ENCODE peak calls at places on chromosome 4, in ten cellular contexts. One of them, this sample, is unnamed.

GRCh38 chr4:20652226-20652836 is 47.9 kb upstream of the PACRGL start:
- DNase-seq in HCT116: no peak
- DNase-seq in kidney: no peak
- DNase-seq in K562: no peak
- DNase-seq in Karpas-422: peak
- DNase-seq in astrocyte: no peak
- DNase-seq in endothelial cell of umbilical vein: no peak
- DNase-seq in mesenchymal stem cell: no peak
- DNase-seq in MM.1S: peak
- DNase-seq in endodermal cell: no peak
- DNase-seq in this sample: no peak

GRCh38 chr4:144557404-144557803 is 88.6 kb upstream of the HHIP start:
- DNase-seq in MM.1S: no peak
- DNase-seq in astrocyte: no peak
- DNase-seq in Karpas-422: no peak
- DNase-seq in HCT116: no peak
- DNase-seq in K562: no peak
- DNase-seq in mesenchymal stem cell: no peak
- DNase-seq in kidney: no peak
- DNase-seq in endothelial cell of umbilical vein: peak
- DNase-seq in endodermal cell: no peak
- DNase-seq in this sample: peak

GRCh38 chr4:76012388-76012801 is 5.1 kb upstream of the CXCL9 start:
- DNase-seq in HCT116: no peak
- DNase-seq in K562: no peak
- DNase-seq in endodermal cell: no peak
- DNase-seq in kidney: no peak
- DNase-seq in MM.1S: no peak
- DNase-seq in Karpas-422: no peak
- DNase-seq in endothelial cell of umbilical vein: peak
- DNase-seq in astrocyte: peak
- DNase-seq in mesenchymal stem cell: peak
- DNase-seq in this sample: peak

GRCh38 chr4:124070688-124071484 is 641.6 kb downstream of the ANKRD50 start:
- DNase-seq in astrocyte: no peak
- DNase-seq in MM.1S: no peak
- DNase-seq in K562: no peak
- DNase-seq in mesenchymal stem cell: no peak
- DNase-seq in kidney: no peak
- DNase-seq in Karpas-422: peak
- DNase-seq in HCT116: no peak
- DNase-seq in endothelial cell of umbilical vein: no peak
- DNase-seq in endodermal cell: no peak
- DNase-seq in this sample: no peak

GRCh38 chr4:158739600-158739999 is 16.4 kb upstream of the PPID start:
- DNase-seq in astrocyte: no peak
- DNase-seq in kidney: no peak
- DNase-seq in endothelial cell of umbilical vein: no peak
- DNase-seq in Karpas-422: no peak
- DNase-seq in K562: no peak
- DNase-seq in MM.1S: no peak
- DNase-seq in mesenchymal stem cell: no peak
- DNase-seq in endodermal cell: no peak
- DNase-seq in HCT116: no peak
- DNase-seq in this sample: no peak

GRCh38 chr4:52250124-52250523 is 199.0 kb downstream of the SPATA18 start:
- DNase-seq in kidney: no peak
- DNase-seq in astrocyte: no peak
- DNase-seq in Karpas-422: peak
- DNase-seq in MM.1S: no peak
- DNase-seq in endothelial cell of umbilical vein: no peak
- DNase-seq in mesenchymal stem cell: no peak
- DNase-seq in endodermal cell: no peak
- DNase-seq in HCT116: no peak
- DNase-seq in K562: no peak
- DNase-seq in this sample: peak

GRCh38 chr4:73142995-73143547 is 73.6 kb upstream of the COX18 start:
- DNase-seq in kidney: no peak
- DNase-seq in endodermal cell: no peak
- DNase-seq in Karpas-422: no peak
- DNase-seq in astrocyte: no peak
- DNase-seq in MM.1S: peak
- DNase-seq in mesenchymal stem cell: peak
- DNase-seq in endothelial cell of umbilical vein: peak
- DNase-seq in HCT116: no peak
- DNase-seq in K562: no peak
- DNase-seq in this sample: peak

GRCh38 chr4:40486534-40486933 is 143.1 kb downstream of the RBM47 start:
- DNase-seq in astrocyte: peak
- DNase-seq in K562: no peak
- DNase-seq in kidney: no peak
- DNase-seq in mesenchymal stem cell: peak
- DNase-seq in Karpas-422: no peak
- DNase-seq in HCT116: no peak
- DNase-seq in endodermal cell: no peak
- DNase-seq in endothelial cell of umbilical vein: no peak
- DNase-seq in MM.1S: no peak
- DNase-seq in this sample: peak

GRCh38 chr4:26857278-26858034 is 3.2 kb upstream of the STIM2 start:
- DNase-seq in astrocyte: peak
- DNase-seq in endodermal cell: peak
- DNase-seq in Karpas-422: peak
- DNase-seq in K562: peak
- DNase-seq in kidney: peak
- DNase-seq in endothelial cell of umbilical vein: peak
- DNase-seq in mesenchymal stem cell: peak
- DNase-seq in HCT116: peak
- DNase-seq in MM.1S: peak
- DNase-seq in this sample: peak

GRCh38 chr4:55184600-55185523 is 59.5 kb upstream of the KDR start:
- DNase-seq in endodermal cell: peak
- DNase-seq in K562: peak
- DNase-seq in endothelial cell of umbilical vein: no peak
- DNase-seq in MM.1S: peak
- DNase-seq in astrocyte: peak
- DNase-seq in Karpas-422: peak
- DNase-seq in HCT116: peak
- DNase-seq in mesenchymal stem cell: peak
- DNase-seq in kidney: peak
- DNase-seq in this sample: peak

GRCh38 chr4:126172126-126172525 is 857.4 kb downstream of the FAT4 start:
- DNase-seq in K562: no peak
- DNase-seq in MM.1S: no peak
- DNase-seq in HCT116: no peak
- DNase-seq in endodermal cell: no peak
- DNase-seq in kidney: no peak
- DNase-seq in mesenchymal stem cell: no peak
- DNase-seq in endothelial cell of umbilical vein: no peak
- DNase-seq in Karpas-422: no peak
- DNase-seq in astrocyte: no peak
- DNase-seq in this sample: no peak

GRCh38 chr4:1531683-1532548 is 125.7 kb upstream of the NKX1-1 start:
- DNase-seq in K562: no peak
- DNase-seq in MM.1S: no peak
- DNase-seq in mesenchymal stem cell: no peak
- DNase-seq in kidney: peak
- DNase-seq in endodermal cell: no peak
- DNase-seq in astrocyte: no peak
- DNase-seq in HCT116: no peak
- DNase-seq in endothelial cell of umbilical vein: no peak
- DNase-seq in Karpas-422: no peak
- DNase-seq in this sample: no peak

GRCh38 chr4:143071351-143071750 is 113.4 kb upstream of the USP38 start:
- DNase-seq in K562: no peak
- DNase-seq in endothelial cell of umbilical vein: no peak
- DNase-seq in Karpas-422: no peak
- DNase-seq in mesenchymal stem cell: no peak
- DNase-seq in HCT116: no peak
- DNase-seq in kidney: no peak
- DNase-seq in astrocyte: no peak
- DNase-seq in endodermal cell: no peak
- DNase-seq in MM.1S: no peak
- DNase-seq in this sample: no peak

GRCh38 chr4:85940131-85940530 is 419.7 kb downstream of the MAPK10 start:
- DNase-seq in kidney: no peak
- DNase-seq in HCT116: no peak
- DNase-seq in endothelial cell of umbilical vein: no peak
- DNase-seq in MM.1S: no peak
- DNase-seq in endodermal cell: no peak
- DNase-seq in mesenchymal stem cell: no peak
- DNase-seq in Karpas-422: no peak
- DNase-seq in K562: no peak
- DNase-seq in astrocyte: no peak
- DNase-seq in this sample: no peak

GRCh38 chr4:13267091-13267490 is 217.0 kb downstream of the RAB28 start:
- DNase-seq in mesenchymal stem cell: peak
- DNase-seq in MM.1S: no peak
- DNase-seq in HCT116: no peak
- DNase-seq in endothelial cell of umbilical vein: no peak
- DNase-seq in astrocyte: peak
- DNase-seq in Karpas-422: no peak
- DNase-seq in kidney: no peak
- DNase-seq in K562: no peak
- DNase-seq in endodermal cell: no peak
- DNase-seq in this sample: no peak

GRCh38 chr4:64341711-64342110 is 67.5 kb downstream of the TECRL start:
- DNase-seq in mesenchymal stem cell: no peak
- DNase-seq in K562: no peak
- DNase-seq in endothelial cell of umbilical vein: no peak
- DNase-seq in astrocyte: no peak
- DNase-seq in endodermal cell: no peak
- DNase-seq in MM.1S: peak
- DNase-seq in Karpas-422: no peak
- DNase-seq in HCT116: no peak
- DNase-seq in kidney: no peak
- DNase-seq in this sample: no peak

GRCh38 chr4:119040711-119041185 is 94.9 kb upstream of the MYOZ2 start:
- DNase-seq in endodermal cell: peak
- DNase-seq in Karpas-422: no peak
- DNase-seq in MM.1S: no peak
- DNase-seq in mesenchymal stem cell: peak
- DNase-seq in HCT116: no peak
- DNase-seq in kidney: no peak
- DNase-seq in endothelial cell of umbilical vein: no peak
- DNase-seq in K562: no peak
- DNase-seq in astrocyte: peak
- DNase-seq in this sample: peak

GRCh38 chr4:157221895-157222763 is 1.6 kb downstream of the GRIA2 start:
- DNase-seq in endodermal cell: peak
- DNase-seq in endothelial cell of umbilical vein: peak
- DNase-seq in Karpas-422: no peak
- DNase-seq in kidney: peak
- DNase-seq in astrocyte: peak
- DNase-seq in mesenchymal stem cell: no peak
- DNase-seq in HCT116: no peak
- DNase-seq in K562: no peak
- DNase-seq in MM.1S: no peak
- DNase-seq in this sample: peak

GRCh38 chr4:3135155-3136011 is 60.9 kb downstream of the HTT start:
- DNase-seq in Karpas-422: no peak
- DNase-seq in astrocyte: no peak
- DNase-seq in endodermal cell: no peak
- DNase-seq in kidney: no peak
- DNase-seq in K562: no peak
- DNase-seq in endothelial cell of umbilical vein: peak
- DNase-seq in MM.1S: peak
- DNase-seq in mesenchymal stem cell: peak
- DNase-seq in HCT116: no peak
- DNase-seq in this sample: peak
- H3K9ac ChIP-seq in Karpas-422: no peak
- H3K9ac ChIP-seq in astrocyte: no peak
- H3K9ac ChIP-seq in endodermal cell: no peak
- H3K9ac ChIP-seq in kidney: no peak
- H3K9ac ChIP-seq in K562: no peak
- H3K9ac ChIP-seq in endothelial cell of umbilical vein: no peak
- H3K9ac ChIP-seq in MM.1S: no peak
- H3K9ac ChIP-seq in mesenchymal stem cell: peak
- H3K9ac ChIP-seq in HCT116: no peak
- H3K9ac ChIP-seq in this sample: peak

DNA sequence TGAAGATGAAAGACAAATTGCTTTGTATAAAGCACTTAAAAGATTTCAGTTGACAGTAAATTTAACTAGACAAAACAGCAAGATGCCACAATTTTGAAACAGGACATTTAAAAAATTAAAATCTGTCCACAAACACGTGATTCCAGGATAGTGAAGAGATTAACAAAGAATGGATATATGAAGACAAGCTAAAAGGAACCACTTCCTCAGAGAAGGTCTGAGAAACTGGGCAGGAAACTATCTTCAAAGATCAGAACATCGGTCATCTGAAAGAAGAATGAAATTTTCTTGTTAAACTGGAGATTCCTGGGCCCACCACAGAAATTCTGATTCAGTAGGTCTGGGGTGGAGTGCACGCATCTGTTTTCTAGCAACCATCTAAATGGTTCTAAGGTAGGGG is 1.4 kb downstream of the RWDD4 start:
- DNase-seq in astrocyte: no peak
- DNase-seq in endothelial cell of umbilical vein: no peak
- DNase-seq in K562: peak
- DNase-seq in Karpas-422: no peak
- DNase-seq in endodermal cell: no peak
- DNase-seq in mesenchymal stem cell: no peak
- DNase-seq in HCT116: no peak
- DNase-seq in kidney: no peak
- DNase-seq in MM.1S: no peak
- DNase-seq in this sample: no peak
- H3K4me3 ChIP-seq in astrocyte: peak
- H3K4me3 ChIP-seq in endothelial cell of umbilical vein: no peak
- H3K4me3 ChIP-seq in K562: peak
- H3K4me3 ChIP-seq in Karpas-422: peak
- H3K4me3 ChIP-seq in endodermal cell: peak
- H3K4me3 ChIP-seq in mesenchymal stem cell: no peak
- H3K4me3 ChIP-seq in HCT116: peak
- H3K4me3 ChIP-seq in kidney: peak
- H3K4me3 ChIP-seq in MM.1S: peak
- H3K4me3 ChIP-seq in this sample: peak

DNA sequence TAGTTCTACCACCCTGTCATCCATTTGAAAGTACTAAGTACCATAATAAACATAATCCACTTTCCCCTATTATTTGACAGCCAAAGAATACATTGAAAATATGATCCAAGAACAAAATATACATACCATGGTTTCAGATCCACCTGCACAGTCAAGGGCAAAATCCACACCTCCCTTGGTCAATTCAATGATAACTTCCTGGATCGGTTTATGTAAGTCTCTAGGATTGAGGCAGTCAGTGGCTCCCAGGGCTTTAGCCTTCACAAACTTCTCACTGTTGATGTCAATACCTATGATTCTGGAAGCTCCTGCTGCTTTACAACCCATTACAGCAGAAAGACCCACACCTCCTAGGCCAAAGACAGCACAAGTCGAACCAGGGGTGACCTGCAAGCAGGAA is 12.7 kb downstream of the ADH4 start:
- DNase-seq in HCT116: no peak
- DNase-seq in K562: no peak
- DNase-seq in endodermal cell: no peak
- DNase-seq in astrocyte: no peak
- DNase-seq in endothelial cell of umbilical vein: no peak
- DNase-seq in kidney: no peak
- DNase-seq in mesenchymal stem cell: no peak
- DNase-seq in MM.1S: no peak
- DNase-seq in Karpas-422: no peak
- DNase-seq in this sample: no peak
- H3K9ac ChIP-seq in HCT116: no peak
- H3K9ac ChIP-seq in K562: no peak
- H3K9ac ChIP-seq in endodermal cell: no peak
- H3K9ac ChIP-seq in astrocyte: no peak
- H3K9ac ChIP-seq in endothelial cell of umbilical vein: no peak
- H3K9ac ChIP-seq in kidney: no peak
- H3K9ac ChIP-seq in mesenchymal stem cell: no peak
- H3K9ac ChIP-seq in MM.1S: no peak
- H3K9ac ChIP-seq in Karpas-422: no peak
- H3K9ac ChIP-seq in this sample: no peak

GRCh38 chr4:3462321-3462789 is 751 bp upstream of the DOK7 start:
- DNase-seq in mesenchymal stem cell: no peak
- DNase-seq in K562: no peak
- DNase-seq in astrocyte: no peak
- DNase-seq in endothelial cell of umbilical vein: no peak
- DNase-seq in Karpas-422: no peak
- DNase-seq in HCT116: no peak
- DNase-seq in endodermal cell: no peak
- DNase-seq in kidney: peak
- DNase-seq in MM.1S: no peak
- DNase-seq in this sample: no peak
- H3K4me3 ChIP-seq in mesenchymal stem cell: no peak
- H3K4me3 ChIP-seq in K562: no peak
- H3K4me3 ChIP-seq in astrocyte: no peak
- H3K4me3 ChIP-seq in endothelial cell of umbilical vein: no peak
- H3K4me3 ChIP-seq in Karpas-422: no peak
- H3K4me3 ChIP-seq in HCT116: no peak
- H3K4me3 ChIP-seq in endodermal cell: no peak
- H3K4me3 ChIP-seq in kidney: no peak
- H3K4me3 ChIP-seq in MM.1S: no peak
- H3K4me3 ChIP-seq in this sample: no peak